ENCODE peak calls at places on chromosomes 13 and 19, in six cellular contexts. One of them, this sample, is unnamed. For H3K4me1 and H3K27me3, the result is how much of the 10 kb centered on the place peaks cover.

GRCh38 chr13:54687173-54687572 is 1658.6 kb downstream of the OLFM4 start:
- DNase-seq in tibial artery: no peak
- DNase-seq in heart right ventricle: no peak
- DNase-seq in mammary epithelial cell: no peak
- DNase-seq in left ventricle myocardium inferior: no peak
- DNase-seq in IMR-90: no peak
- DNase-seq in this sample: no peak

GRCh38 chr13:50668882-50669281 is 174.6 kb downstream of the DLEU7 start:
- DNase-seq in mammary epithelial cell: no peak
- DNase-seq in tibial artery: no peak
- DNase-seq in left ventricle myocardium inferior: no peak
- DNase-seq in IMR-90: no peak
- DNase-seq in heart right ventricle: no peak
- DNase-seq in this sample: no peak

GRCh38 chr13:96652506-96652905 is 341.8 kb downstream of the OXGR1 start:
- DNase-seq in tibial artery: no peak
- DNase-seq in IMR-90: no peak
- DNase-seq in heart right ventricle: no peak
- DNase-seq in mammary epithelial cell: no peak
- DNase-seq in left ventricle myocardium inferior: no peak
- DNase-seq in this sample: no peak

GRCh38 chr13:29582171-29582570 is 13.3 kb downstream of the SLC7A1 start:
- DNase-seq in heart right ventricle: peak
- DNase-seq in left ventricle myocardium inferior: peak
- DNase-seq in tibial artery: no peak
- DNase-seq in mammary epithelial cell: no peak
- DNase-seq in IMR-90: no peak
- DNase-seq in this sample: no peak

GRCh38 chr13:79678100-79678499 is 197.1 kb downstream of the NDFIP2 start:
- DNase-seq in heart right ventricle: no peak
- DNase-seq in IMR-90: peak
- DNase-seq in tibial artery: no peak
- DNase-seq in left ventricle myocardium inferior: no peak
- DNase-seq in mammary epithelial cell: peak
- DNase-seq in this sample: no peak

GRCh38 chr13:79647518-79647917 is 166.6 kb downstream of the NDFIP2 start:
- DNase-seq in IMR-90: no peak
- DNase-seq in mammary epithelial cell: peak
- DNase-seq in heart right ventricle: no peak
- DNase-seq in tibial artery: no peak
- DNase-seq in left ventricle myocardium inferior: no peak
- DNase-seq in this sample: no peak

GRCh38 chr19:51311388-51312257 is at the start of gene IGLON5:
- DNase-seq in mammary epithelial cell: no peak
- DNase-seq in IMR-90: no peak
- DNase-seq in tibial artery: no peak
- DNase-seq in heart right ventricle: no peak
- DNase-seq in left ventricle myocardium inferior: no peak
- DNase-seq in this sample: no peak

GRCh38 chr19:12994701-12995595 is at the start of gene NFIX:
- DNase-seq in mammary epithelial cell: peak
- DNase-seq in tibial artery: peak
- DNase-seq in heart right ventricle: peak
- DNase-seq in IMR-90: peak
- DNase-seq in left ventricle myocardium inferior: peak
- DNase-seq in this sample: peak

GRCh38 chr19:55341191-55342043 is 1.7 kb downstream of the KMT5C start:
- DNase-seq in heart right ventricle: peak
- DNase-seq in IMR-90: peak
- DNase-seq in tibial artery: peak
- DNase-seq in mammary epithelial cell: peak
- DNase-seq in left ventricle myocardium inferior: peak
- DNase-seq in this sample: peak

DNA sequence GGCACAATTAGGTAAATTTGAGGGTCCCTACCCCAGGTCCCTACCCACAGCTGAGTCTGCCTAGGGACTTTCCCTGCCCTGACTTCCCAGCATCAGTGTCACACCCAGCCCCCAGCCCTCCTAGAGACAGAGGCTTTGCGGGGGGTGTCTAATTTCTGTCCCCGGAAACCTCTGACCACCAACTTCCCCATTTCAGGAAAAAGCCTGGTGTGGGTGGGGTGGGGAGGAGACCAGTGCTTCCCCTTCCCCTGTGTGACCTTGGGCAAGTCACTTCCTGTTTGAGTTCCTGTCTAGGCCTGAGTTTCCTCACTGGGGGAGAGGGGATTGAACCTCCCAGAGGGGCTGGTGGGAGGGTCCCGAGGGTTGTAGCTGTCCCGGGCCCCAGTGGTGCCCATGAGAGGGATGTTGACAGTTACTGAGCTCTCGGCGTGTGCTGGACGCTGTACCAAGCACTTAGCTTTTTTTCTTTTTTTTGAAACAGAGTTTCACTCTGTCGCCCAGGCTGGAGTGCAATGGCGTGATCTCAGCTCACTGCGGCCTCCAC is 7.9 kb downstream of the VASP start:
- DNase-seq in left ventricle myocardium inferior: peak
- DNase-seq in IMR-90: no peak
- DNase-seq in mammary epithelial cell: no peak
- DNase-seq in heart right ventricle: peak
- DNase-seq in tibial artery: no peak
- DNase-seq in this sample: peak
- H3K4me3 ChIP-seq in left ventricle myocardium inferior: peak
- H3K4me3 ChIP-seq in IMR-90: no peak
- H3K4me3 ChIP-seq in mammary epithelial cell: no peak
- H3K4me3 ChIP-seq in heart right ventricle: peak
- H3K4me3 ChIP-seq in tibial artery: no peak
- H3K4me3 ChIP-seq in this sample: no peak

GRCh38 chr19:2253106-2254051 is 2.8 kb downstream of the JSRP1 start:
- DNase-seq in tibial artery: no peak
- DNase-seq in IMR-90: no peak
- DNase-seq in mammary epithelial cell: no peak
- DNase-seq in left ventricle myocardium inferior: no peak
- DNase-seq in heart right ventricle: no peak
- DNase-seq in this sample: no peak

GRCh38 chr19:2254052-2254872 is 2.0 kb downstream of the JSRP1 start:
- DNase-seq in mammary epithelial cell: no peak
- DNase-seq in left ventricle myocardium inferior: no peak
- DNase-seq in IMR-90: peak
- DNase-seq in tibial artery: no peak
- DNase-seq in heart right ventricle: no peak
- DNase-seq in this sample: no peak

GRCh38 chr19:2259331-2259730 is 3.1 kb upstream of the JSRP1 start:
- DNase-seq in IMR-90: peak
- DNase-seq in tibial artery: no peak
- DNase-seq in left ventricle myocardium inferior: no peak
- DNase-seq in heart right ventricle: no peak
- DNase-seq in mammary epithelial cell: no peak
- DNase-seq in this sample: no peak

GRCh38 chr19:2255112-2255845 is 938 bp downstream of the JSRP1 start:
- DNase-seq in tibial artery: no peak
- DNase-seq in IMR-90: no peak
- DNase-seq in mammary epithelial cell: no peak
- DNase-seq in left ventricle myocardium inferior: no peak
- DNase-seq in heart right ventricle: no peak
- DNase-seq in this sample: peak

GRCh38 chr19:2255982-2256685 is at the start of gene JSRP1:
- DNase-seq in IMR-90: no peak
- DNase-seq in tibial artery: no peak
- DNase-seq in heart right ventricle: no peak
- DNase-seq in mammary epithelial cell: no peak
- DNase-seq in left ventricle myocardium inferior: no peak
- DNase-seq in this sample: peak
- H3K4me1 ChIP-seq in IMR-90: under half
- H3K4me1 ChIP-seq in tibial artery: under half
- H3K4me1 ChIP-seq in heart right ventricle: under half
- H3K4me1 ChIP-seq in mammary epithelial cell: under half
- H3K4me1 ChIP-seq in left ventricle myocardium inferior: under half
- H3K4me1 ChIP-seq in this sample: under half

GRCh38 chr13:45949161-45949560 is 97.6 kb upstream of the SIAH3 start:
- DNase-seq in tibial artery: no peak
- DNase-seq in mammary epithelial cell: no peak
- DNase-seq in heart right ventricle: no peak
- DNase-seq in IMR-90: peak
- DNase-seq in left ventricle myocardium inferior: no peak
- DNase-seq in this sample: no peak
- H3K27me3 ChIP-seq in tibial artery: under half
- H3K27me3 ChIP-seq in mammary epithelial cell: under half
- H3K27me3 ChIP-seq in heart right ventricle: under half
- H3K27me3 ChIP-seq in IMR-90: under half
- H3K27me3 ChIP-seq in left ventricle myocardium inferior: under half
- H3K27me3 ChIP-seq in this sample: under half

DNA sequence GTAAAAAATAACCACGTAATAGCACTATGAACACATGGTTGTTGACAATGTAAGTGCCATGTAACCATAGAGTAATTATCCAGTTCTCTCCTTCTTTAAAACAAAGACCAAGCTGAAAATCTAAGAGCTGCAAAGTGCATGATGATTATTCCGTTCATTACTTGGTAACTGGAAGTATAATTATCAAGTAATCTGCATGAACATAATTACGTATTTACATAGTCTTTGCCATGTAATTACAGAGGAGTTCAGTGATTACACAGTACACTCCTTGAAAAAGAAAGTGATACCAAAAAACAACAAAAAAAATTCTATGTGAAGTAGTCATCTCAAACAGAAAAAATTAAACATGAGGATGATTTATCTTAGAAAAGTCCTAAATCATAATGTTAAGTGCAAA is 288.6 kb downstream of the EFNB2 start:
- DNase-seq in IMR-90: no peak
- DNase-seq in tibial artery: no peak
- DNase-seq in mammary epithelial cell: no peak
- DNase-seq in left ventricle myocardium inferior: no peak
- DNase-seq in heart right ventricle: no peak
- DNase-seq in this sample: no peak
- H3K4me3 ChIP-seq in IMR-90: no peak
- H3K4me3 ChIP-seq in tibial artery: no peak
- H3K4me3 ChIP-seq in mammary epithelial cell: no peak
- H3K4me3 ChIP-seq in left ventricle myocardium inferior: no peak
- H3K4me3 ChIP-seq in heart right ventricle: no peak
- H3K4me3 ChIP-seq in this sample: no peak

GRCh38 chr13:30736921-30737320 is 1.6 kb downstream of the ALOX5AP start:
- DNase-seq in left ventricle myocardium inferior: no peak
- DNase-seq in IMR-90: no peak
- DNase-seq in heart right ventricle: no peak
- DNase-seq in mammary epithelial cell: no peak
- DNase-seq in tibial artery: no peak
- DNase-seq in this sample: no peak
- H3K4me1 ChIP-seq in left ventricle myocardium inferior: under half
- H3K4me1 ChIP-seq in IMR-90: under half
- H3K4me1 ChIP-seq in heart right ventricle: under half
- H3K4me1 ChIP-seq in mammary epithelial cell: under half
- H3K4me1 ChIP-seq in tibial artery: under half
- H3K4me1 ChIP-seq in this sample: under half

This sample was measured in psoas muscle.